ENCODE peak calls at places on chromosomes 13 and 19, in five cellular contexts. D, V, O, Z and I are unnamed samples. For H3K9me3 and H3K4me1, the result is how much of the 10 kb centered on the place peaks cover.

GRCh38 chr19:1471514-1472107 is 7.4 kb downstream of the C19orf25 start:
- DNase-seq in D (no peak), O (no peak), V (no peak), Z (no peak), I (no peak)

GRCh38 chr19:1183543-1184172 is 9.6 kb upstream of the SBNO2 start:
- DNase-seq in Z (peak), O (no peak), D (no peak), V (peak), I (peak)

GRCh38 chr13:62176051-62176450 is 760.4 kb upstream of the PCDH20 start:
- DNase-seq in D (no peak), O (no peak), Z (no peak), V (no peak), I (no peak)

GRCh38 chr19:56538254-56538760 is 441 bp upstream of the ZFP28 start:
- DNase-seq in V (peak), Z (peak), D (peak), O (peak), I (peak)

GRCh38 chr19:7117248-7117647 is 47.7 kb downstream of the ZNF557 start:
- DNase-seq in D (no peak), Z (no peak), V (no peak), O (no peak), I (no peak)

GRCh38 chr13:29458419-29458818 is 137.1 kb downstream of the SLC7A1 start:
- DNase-seq in O (no peak), Z (no peak), D (no peak), V (no peak), I (no peak)

GRCh38 chr13:102091231-102091630 is 310.6 kb downstream of the FGF14 start:
- DNase-seq in O (no peak), V (no peak), Z (no peak), D (no peak), I (no peak)

GRCh38 chr19:46813570-46814358 is 25.4 kb upstream of the SLC1A5 start:
- DNase-seq in Z (no peak), D (peak), V (peak), O (peak), I (peak)

GRCh38 chr13:69566104-69566716 is 541.4 kb upstream of the ATXN8OS start:
- DNase-seq in D (no peak), O (no peak), Z (no peak), V (no peak), I (no peak)

GRCh38 chr13:113625965-113626661 is 31.9 kb downstream of the ATP4B start:
- DNase-seq in O (no peak), Z (no peak), V (no peak), D (peak), I (no peak)

GRCh38 chr19:29535984-29536508 is 10.3 kb downstream of the VSTM2B start:
- DNase-seq in D (peak), O (no peak), V (no peak), Z (no peak), I (no peak)

GRCh38 chr19:3142292-3142670 is 6.4 kb downstream of the GNA15 start:
- DNase-seq in Z (no peak), D (no peak), O (no peak), V (peak), I (no peak)

GRCh38 chr19:37790244-37790925 is 11.0 kb upstream of the ZNF573 start:
- DNase-seq in Z (no peak), O (no peak), D (no peak), V (no peak), I (no peak)
- H3K9me3 ChIP-seq in Z (under half), O (under half), D (under half), V (under half), I (under half)

GRCh38 chr13:95237310-95237870 is 63.9 kb downstream of the ABCC4 start:
- DNase-seq in O (no peak), D (no peak), V (no peak), Z (no peak), I (no peak)

GRCh38 chr13:95235199-95235726 is 66.0 kb downstream of the ABCC4 start:
- DNase-seq in V (no peak), Z (no peak), D (no peak), O (no peak), I (no peak)

GRCh38 chr13:95234242-95234641 is 67.0 kb downstream of the ABCC4 start:
- DNase-seq in O (no peak), D (no peak), Z (no peak), V (no peak), I (no peak)

GRCh38 chr13:95236774-95237173 is 64.5 kb downstream of the ABCC4 start:
- DNase-seq in Z (no peak), O (no peak), V (no peak), D (no peak), I (no peak)

GRCh38 chr13:95235944-95236343 is 65.3 kb downstream of the ABCC4 start:
- DNase-seq in Z (no peak), V (no peak), O (no peak), D (no peak), I (no peak)
- H3K4me1 ChIP-seq in Z (under half), V (under half), O (under half), D (under half), I (under half)

GRCh38 chr13:58869566-58869965 is 1238.0 kb downstream of the PCDH17 start:
- DNase-seq in Z (no peak), O (no peak), D (no peak), V (no peak), I (no peak)
- H3K27ac ChIP-seq in Z (no peak), O (no peak), D (no peak), V (no peak), I (no peak)

GRCh38 chr19:50058425-50058824 is 32.6 kb downstream of the ZNF473 start:
- DNase-seq in O (no peak), V (no peak), D (no peak), Z (no peak), I (no peak)

GRCh38 chr19:50065938-50066337 is 40.1 kb downstream of the ZNF473 start:
- DNase-seq in D (no peak), O (no peak), V (no peak), Z (no peak), I (no peak)

GRCh38 chr19:50061650-50062049 is 35.8 kb downstream of the ZNF473 start:
- DNase-seq in V (peak), D (no peak), O (no peak), Z (no peak), I (no peak)

GRCh38 chr19:50059045-50059444 is 33.2 kb downstream of the ZNF473 start:
- DNase-seq in Z (no peak), D (no peak), O (no peak), V (no peak), I (no peak)

GRCh38 chr19:50060107-50060506 is 34.3 kb downstream of the ZNF473 start:
- DNase-seq in Z (no peak), O (no peak), D (no peak), V (no peak), I (no peak)
- H3K9me3 ChIP-seq in Z (under half), O (under half), D (under half), V (under half), I (under half)

GRCh38 chr19:6105444-6105843 is 4.9 kb downstream of the RFX2 start:
- DNase-seq in V (no peak), D (no peak), O (no peak), Z (no peak), I (no peak)
- H3K4me1 ChIP-seq in V (under half), D (half or more), O (under half), Z (under half), I (under half)

GRCh38 chr19:10812196-10812595 is 23.8 kb downstream of the TMED1 start:
- DNase-seq in D (no peak), Z (no peak), O (no peak), V (no peak), I (no peak)
- H3K27ac ChIP-seq in D (no peak), Z (peak), O (peak), V (no peak), I (peak)

DNA sequence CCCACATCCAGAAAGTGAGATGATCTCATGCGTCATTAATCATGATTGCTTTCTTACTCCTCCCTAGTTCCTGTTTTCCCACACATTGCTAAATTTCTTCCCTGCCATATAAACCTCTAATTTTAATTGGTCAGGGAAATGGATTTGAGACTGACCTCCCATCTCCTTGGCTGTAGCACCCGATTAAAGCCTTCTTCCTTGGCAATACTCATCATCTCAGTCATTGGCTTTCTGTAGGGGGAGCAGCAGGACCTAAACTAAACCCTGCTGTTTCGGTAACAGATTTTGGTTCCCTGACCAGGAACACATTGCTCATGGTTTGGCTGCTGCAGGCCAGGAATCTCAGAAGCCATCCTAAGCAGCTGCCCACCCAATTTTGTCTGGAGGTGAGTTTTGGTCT is 61.7 kb downstream of the SPRYD7 start:
- DNase-seq in O (no peak), D (no peak), Z (no peak), V (no peak), I (no peak)
- H3K9me3 ChIP-seq in O (under half), D (under half), Z (under half), V (under half), I (under half)